ENCODE peak calls at places on chromosomes 7 and 10, in four cellular contexts. O is CD8-positive, alpha-beta memory T cell; V is lower lobe of right lung; P is tibial nerve. R is an unnamed sample.

GRCh38 chr10:63199716-63200115 is 66.6 kb downstream of the NRBF2 start:
- DNase-seq in O (no peak), V (no peak), P (no peak), R (no peak)

GRCh38 chr10:107502263-107502979 is 337.9 kb upstream of the SORCS1 start:
- DNase-seq in O (no peak), V (no peak), P (no peak), R (no peak)

GRCh38 chr10:115975031-115975430 is 298.0 kb downstream of the GFRA1 start:
- DNase-seq in O (no peak), V (no peak), P (no peak), R (no peak)

GRCh38 chr10:23417254-23417653 is 21.6 kb upstream of the OTUD1 start:
- DNase-seq in O (no peak), V (no peak), P (no peak), R (no peak)

GRCh38 chr10:100826983-100827818 is 81.8 kb downstream of the PAX2 start:
- DNase-seq in O (no peak), V (no peak), P (no peak), R (no peak)

GRCh38 chr7:102933763-102934162 is 21.0 kb downstream of the LRRC17 start:
- DNase-seq in O (no peak), V (no peak), P (no peak), R (no peak)

GRCh38 chr7:113100091-113100723 is 13.6 kb upstream of the GPR85 start:
- DNase-seq in O (no peak), V (no peak), P (no peak), R (no peak)

GRCh38 chr10:5449823-5450222 is 37.5 kb downstream of the NET1 start:
- DNase-seq in O (no peak), V (no peak), P (no peak), R (no peak)

GRCh38 chr10:117074621-117075020 is 63.4 kb downstream of the VAX1 start:
- DNase-seq in O (no peak), V (no peak), P (no peak), R (no peak)

GRCh38 chr10:71974489-71975011 is 10.4 kb downstream of the CHST3 start:
- DNase-seq in O (no peak), V (no peak), P (no peak), R (peak)

GRCh38 chr10:71971769-71972555 is 7.8 kb downstream of the CHST3 start:
- DNase-seq in O (no peak), V (no peak), P (no peak), R (no peak)

GRCh38 chr10:71971311-71971731 is 7.1 kb downstream of the CHST3 start:
- DNase-seq in O (no peak), V (no peak), P (no peak), R (no peak)

GRCh38 chr10:71973777-71974488 is 9.7 kb downstream of the CHST3 start:
- DNase-seq in O (no peak), V (no peak), P (no peak), R (no peak)

GRCh38 chr10:71972746-71973695 is 8.8 kb downstream of the CHST3 start:
- DNase-seq in O (no peak), V (no peak), P (no peak), R (no peak)
- H3K27ac ChIP-seq in O (no peak), V (no peak), P (peak), R (no peak)

GRCh38 chr7:117672433-117672832 is 192.6 kb downstream of the CFTR start:
- DNase-seq in O (no peak), V (no peak), P (no peak), R (no peak)
- H3K27ac ChIP-seq in O (no peak), V (no peak), P (no peak), R (no peak)

GRCh38 chr7:23486002-23486773 is 15.9 kb upstream of the IGF2BP3 start:
- DNase-seq in O (no peak), V (no peak), P (no peak), R (no peak)

GRCh38 chr7:23477170-23477525 is 6.9 kb upstream of the IGF2BP3 start:
- DNase-seq in O (no peak), V (no peak), P (no peak), R (no peak)

GRCh38 chr7:23477962-23478866 is 7.9 kb upstream of the IGF2BP3 start:
- DNase-seq in O (no peak), V (no peak), P (no peak), R (no peak)

GRCh38 chr7:23487670-23488069 is 17.4 kb upstream of the IGF2BP3 start:
- DNase-seq in O (no peak), V (no peak), P (no peak), R (no peak)

DNA sequence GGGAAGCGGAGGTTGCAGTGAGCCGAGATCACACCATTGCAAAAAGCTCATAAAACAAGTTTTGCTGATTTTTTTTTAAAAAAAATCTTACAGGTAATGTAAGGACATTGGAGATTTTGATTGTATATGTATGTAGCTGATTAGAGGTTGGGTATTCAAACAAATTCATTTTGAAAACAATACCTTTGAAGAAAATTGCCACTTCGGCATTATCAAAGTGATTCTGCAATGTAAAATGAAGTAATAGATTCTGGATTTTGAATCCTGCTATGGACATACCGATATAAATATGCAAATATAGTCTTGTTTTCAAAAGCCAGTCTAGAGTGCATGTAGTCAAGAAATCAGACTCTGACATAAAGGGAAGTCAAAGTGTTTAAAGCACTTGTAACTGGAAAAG is 12.4 kb upstream of the IGF2BP3 start:
- DNase-seq in O (no peak), V (no peak), P (no peak), R (no peak)
- H3K27ac ChIP-seq in O (no peak), V (no peak), P (no peak), R (no peak)

DNA sequence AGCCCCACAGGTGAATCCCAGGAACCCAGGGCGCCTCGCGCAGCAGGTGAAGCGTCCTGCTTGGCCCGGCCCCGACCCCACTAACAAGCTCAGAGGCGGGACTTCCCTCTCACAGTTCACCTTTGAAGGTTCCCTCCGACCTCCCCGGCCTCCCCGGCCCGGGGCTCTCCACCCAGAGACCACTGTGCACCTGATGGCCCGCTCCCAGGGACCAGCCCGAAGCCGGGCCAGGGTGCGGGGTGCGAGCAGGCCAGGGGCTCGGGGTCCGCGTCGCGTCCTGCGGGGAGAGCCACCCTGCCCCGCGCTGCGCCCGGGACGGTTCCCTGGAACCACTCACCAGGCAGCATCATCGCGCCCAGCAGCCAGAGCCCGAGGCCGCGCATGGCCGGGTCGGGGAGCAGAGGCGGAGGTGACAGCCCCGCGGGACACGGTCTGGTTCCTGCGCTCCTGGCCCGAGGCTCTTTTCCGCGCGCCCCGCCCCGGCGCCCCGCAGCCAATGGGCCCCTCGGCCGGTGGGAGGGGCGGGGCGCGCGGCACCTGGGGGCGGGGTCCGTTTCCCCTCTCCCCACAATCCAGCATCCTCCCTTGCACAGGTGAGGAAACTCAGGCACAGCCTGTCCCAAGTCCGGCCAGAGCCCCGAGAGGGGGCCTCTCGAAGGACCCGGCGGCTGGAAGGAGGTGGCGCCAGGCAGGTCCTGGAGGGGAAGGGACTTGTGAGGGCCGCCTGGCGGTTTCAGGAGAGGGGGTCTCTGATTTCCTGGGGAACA is at the start of gene ADAM8:
- DNase-seq in O (peak), V (peak), P (no peak), R (peak)
- H3K27ac ChIP-seq in O (peak), V (peak), P (no peak), R (peak)

DNA sequence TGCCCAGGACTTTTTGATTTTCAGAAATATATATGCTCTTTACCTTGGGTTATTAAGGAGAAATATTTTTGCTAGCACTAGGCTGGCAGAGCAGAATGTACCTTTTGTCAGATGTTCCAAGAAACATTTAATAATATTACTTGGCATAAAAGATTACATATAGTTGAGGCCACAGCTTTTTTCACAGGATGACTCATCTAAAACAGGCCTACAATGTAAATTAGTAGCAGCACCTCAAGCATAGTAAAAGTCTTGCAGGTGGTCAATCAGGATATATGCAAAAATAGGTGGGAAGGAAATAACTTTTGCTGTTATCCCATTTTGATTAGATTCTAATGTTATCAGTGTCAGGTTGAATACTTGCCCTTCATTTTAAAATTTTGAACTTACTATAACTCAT is 14.9 kb upstream of the ITGB1 start:
- DNase-seq in O (no peak), V (no peak), P (no peak), R (peak)
- H3K27ac ChIP-seq in O (peak), V (no peak), P (no peak), R (no peak)

GRCh38 chr10:80173441-80173840 is 31.9 kb downstream of the ANXA11 start:
- DNase-seq in O (peak), V (no peak), P (no peak), R (no peak)

GRCh38 chr10:80172896-80173295 is 32.4 kb downstream of the ANXA11 start:
- DNase-seq in O (no peak), V (no peak), P (no peak), R (no peak)

GRCh38 chr10:80177781-80178636 is 27.3 kb downstream of the ANXA11 start:
- DNase-seq in O (peak), V (no peak), P (no peak), R (no peak)

GRCh38 chr10:80176526-80176925 is 28.8 kb downstream of the ANXA11 start:
- DNase-seq in O (peak), V (no peak), P (no peak), R (no peak)

GRCh38 chr10:80174641-80175395 is 30.5 kb downstream of the ANXA11 start:
- DNase-seq in O (peak), V (no peak), P (no peak), R (no peak)
- H3K27ac ChIP-seq in O (no peak), V (no peak), P (no peak), R (no peak)

GRCh38 chr7:141389423-141389822 is 161.8 kb upstream of the AGK start:
- DNase-seq in O (no peak), V (no peak), P (no peak), R (no peak)
- H3K27ac ChIP-seq in O (no peak), V (no peak), P (no peak), R (no peak)

GRCh38 chr10:12056758-12057157 is 12.0 kb upstream of the DHTKD1 start:
- DNase-seq in O (no peak), V (no peak), P (no peak), R (no peak)

GRCh38 chr10:12050528-12050927 is 7.9 kb upstream of the UPF2 start:
- DNase-seq in O (no peak), V (no peak), P (no peak), R (no peak)

GRCh38 chr10:12055722-12056121 is 13.0 kb upstream of the DHTKD1 start:
- DNase-seq in O (no peak), V (no peak), P (no peak), R (no peak)

GRCh38 chr10:12048547-12048946 is 5.9 kb upstream of the UPF2 start:
- DNase-seq in O (no peak), V (no peak), P (no peak), R (no peak)

DNA sequence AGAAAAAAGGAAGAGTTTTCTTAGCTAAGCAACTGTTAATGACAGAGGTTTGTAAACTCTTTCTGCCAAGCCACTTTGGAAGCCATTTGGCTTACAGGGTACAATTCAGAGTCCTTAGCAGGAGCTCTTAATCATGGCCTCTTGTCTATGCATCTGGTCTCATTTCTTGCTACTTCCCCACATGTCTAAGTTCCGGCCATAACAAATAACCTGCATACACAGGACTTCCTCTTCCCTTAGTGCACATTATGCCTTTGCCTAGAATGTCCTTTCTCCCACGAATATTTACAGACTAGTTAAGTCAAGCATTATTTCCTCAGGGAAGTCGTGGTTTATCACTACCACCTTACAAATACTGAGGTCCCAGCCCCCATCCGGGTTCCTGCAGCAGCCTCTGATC is 8.6 kb upstream of the UPF2 start:
- DNase-seq in O (no peak), V (no peak), P (no peak), R (no peak)
- H3K27ac ChIP-seq in O (no peak), V (peak), P (no peak), R (no peak)

R was measured in CD4-positive, CD25-positive, alpha-beta regulatory T cell.